ENCODE peak calls at places on chromosomes 13 and 19, in six cellular contexts. One of them, this sample, is unnamed. For H3K4me1 and H3K9me3, the result is how much of the 10 kb centered on the place peaks cover.

GRCh38 chr19:39306075-39306474 is 9.9 kb downstream of the IFNL1 start:
- DNase-seq in hepatocyte: no peak
- DNase-seq in sigmoid colon: no peak
- DNase-seq in psoas muscle: no peak
- DNase-seq in left ventricle myocardium inferior: no peak
- DNase-seq in aorta: no peak
- DNase-seq in this sample: no peak

GRCh38 chr13:44739120-44739519 is 163.0 kb upstream of the TSC22D1 start:
- DNase-seq in left ventricle myocardium inferior: no peak
- DNase-seq in sigmoid colon: no peak
- DNase-seq in psoas muscle: no peak
- DNase-seq in aorta: no peak
- DNase-seq in hepatocyte: no peak
- DNase-seq in this sample: no peak

GRCh38 chr13:60226507-60226906 is 62.8 kb upstream of the DIAPH3 start:
- DNase-seq in hepatocyte: peak
- DNase-seq in psoas muscle: no peak
- DNase-seq in sigmoid colon: no peak
- DNase-seq in aorta: no peak
- DNase-seq in left ventricle myocardium inferior: no peak
- DNase-seq in this sample: no peak

GRCh38 chr13:41127746-41128145 is 4.9 kb downstream of the KBTBD6 start:
- DNase-seq in sigmoid colon: no peak
- DNase-seq in left ventricle myocardium inferior: no peak
- DNase-seq in psoas muscle: no peak
- DNase-seq in hepatocyte: no peak
- DNase-seq in aorta: no peak
- DNase-seq in this sample: no peak

GRCh38 chr13:62309904-62310303 is 894.3 kb upstream of the PCDH20 start:
- DNase-seq in aorta: no peak
- DNase-seq in sigmoid colon: no peak
- DNase-seq in hepatocyte: no peak
- DNase-seq in left ventricle myocardium inferior: no peak
- DNase-seq in psoas muscle: no peak
- DNase-seq in this sample: no peak

GRCh38 chr19:29260477-29261317 is 47.7 kb upstream of the UQCRFS1 start:
- DNase-seq in left ventricle myocardium inferior: no peak
- DNase-seq in aorta: no peak
- DNase-seq in psoas muscle: no peak
- DNase-seq in sigmoid colon: no peak
- DNase-seq in hepatocyte: peak
- DNase-seq in this sample: peak

GRCh38 chr13:26011996-26012688 is 39.7 kb downstream of the SHISA2 start:
- DNase-seq in left ventricle myocardium inferior: no peak
- DNase-seq in hepatocyte: no peak
- DNase-seq in aorta: no peak
- DNase-seq in psoas muscle: no peak
- DNase-seq in sigmoid colon: no peak
- DNase-seq in this sample: peak

GRCh38 chr19:39915101-39915847 is 19.2 kb downstream of the FCGBP start:
- DNase-seq in sigmoid colon: no peak
- DNase-seq in psoas muscle: no peak
- DNase-seq in aorta: no peak
- DNase-seq in left ventricle myocardium inferior: no peak
- DNase-seq in hepatocyte: peak
- DNase-seq in this sample: no peak

GRCh38 chr19:43395561-43395960 is 19.1 kb upstream of the TEX101 start:
- DNase-seq in left ventricle myocardium inferior: no peak
- DNase-seq in hepatocyte: no peak
- DNase-seq in sigmoid colon: no peak
- DNase-seq in psoas muscle: no peak
- DNase-seq in aorta: no peak
- DNase-seq in this sample: no peak

GRCh38 chr19:53432088-53432661 is 391 bp downstream of the ZNF761 start:
- DNase-seq in psoas muscle: peak
- DNase-seq in hepatocyte: peak
- DNase-seq in left ventricle myocardium inferior: peak
- DNase-seq in aorta: peak
- DNase-seq in sigmoid colon: peak
- DNase-seq in this sample: peak

GRCh38 chr13:91291078-91291477 is 56.4 kb upstream of the MIR17HG start:
- DNase-seq in hepatocyte: no peak
- DNase-seq in psoas muscle: no peak
- DNase-seq in sigmoid colon: no peak
- DNase-seq in aorta: no peak
- DNase-seq in left ventricle myocardium inferior: no peak
- DNase-seq in this sample: no peak

GRCh38 chr19:23481043-23481442 is 85.8 kb upstream of the ZNF91 start:
- DNase-seq in hepatocyte: no peak
- DNase-seq in psoas muscle: no peak
- DNase-seq in aorta: no peak
- DNase-seq in left ventricle myocardium inferior: no peak
- DNase-seq in sigmoid colon: no peak
- DNase-seq in this sample: no peak

GRCh38 chr13:38013676-38014075 is 144.1 kb upstream of the TRPC4 start:
- DNase-seq in sigmoid colon: no peak
- DNase-seq in aorta: no peak
- DNase-seq in left ventricle myocardium inferior: no peak
- DNase-seq in psoas muscle: no peak
- DNase-seq in hepatocyte: no peak
- DNase-seq in this sample: no peak

GRCh38 chr13:95834134-95834765 is 157.3 kb downstream of the DNAJC3 start:
- DNase-seq in aorta: peak
- DNase-seq in sigmoid colon: peak
- DNase-seq in psoas muscle: peak
- DNase-seq in hepatocyte: peak
- DNase-seq in left ventricle myocardium inferior: peak
- DNase-seq in this sample: peak

GRCh38 chr19:4780860-4781259 is 10.7 kb upstream of the FEM1A start:
- DNase-seq in aorta: no peak
- DNase-seq in psoas muscle: peak
- DNase-seq in left ventricle myocardium inferior: no peak
- DNase-seq in sigmoid colon: no peak
- DNase-seq in hepatocyte: no peak
- DNase-seq in this sample: no peak

GRCh38 chr13:51643114-51643881 is 59.0 kb downstream of the WDFY2 start:
- DNase-seq in hepatocyte: no peak
- DNase-seq in psoas muscle: no peak
- DNase-seq in left ventricle myocardium inferior: no peak
- DNase-seq in aorta: no peak
- DNase-seq in sigmoid colon: no peak
- DNase-seq in this sample: peak

GRCh38 chr13:69585656-69586055 is 522.0 kb upstream of the ATXN8OS start:
- DNase-seq in sigmoid colon: no peak
- DNase-seq in psoas muscle: no peak
- DNase-seq in aorta: no peak
- DNase-seq in hepatocyte: no peak
- DNase-seq in left ventricle myocardium inferior: no peak
- DNase-seq in this sample: peak

GRCh38 chr19:50836543-50837195 is 3.3 kb upstream of the KLK15 start:
- DNase-seq in psoas muscle: peak
- DNase-seq in hepatocyte: no peak
- DNase-seq in left ventricle myocardium inferior: no peak
- DNase-seq in aorta: no peak
- DNase-seq in sigmoid colon: no peak
- DNase-seq in this sample: no peak

GRCh38 chr13:52411629-52412028 is 5.7 kb upstream of the THSD1 start:
- DNase-seq in aorta: no peak
- DNase-seq in psoas muscle: no peak
- DNase-seq in sigmoid colon: no peak
- DNase-seq in hepatocyte: peak
- DNase-seq in left ventricle myocardium inferior: no peak
- DNase-seq in this sample: no peak

GRCh38 chr19:18046066-18046718 is 38.2 kb downstream of the ARRDC2 start:
- DNase-seq in left ventricle myocardium inferior: no peak
- DNase-seq in hepatocyte: no peak
- DNase-seq in aorta: peak
- DNase-seq in psoas muscle: peak
- DNase-seq in sigmoid colon: no peak
- DNase-seq in this sample: peak

GRCh38 chr13:93248627-93249047 is 22.0 kb downstream of the GPC6 start:
- DNase-seq in left ventricle myocardium inferior: no peak
- DNase-seq in aorta: peak
- DNase-seq in hepatocyte: peak
- DNase-seq in psoas muscle: no peak
- DNase-seq in sigmoid colon: no peak
- DNase-seq in this sample: peak

GRCh38 chr13:95221991-95222732 is 79.1 kb downstream of the ABCC4 start:
- DNase-seq in psoas muscle: no peak
- DNase-seq in sigmoid colon: no peak
- DNase-seq in left ventricle myocardium inferior: no peak
- DNase-seq in hepatocyte: no peak
- DNase-seq in aorta: no peak
- DNase-seq in this sample: no peak

GRCh38 chr19:2230029-2230531 is 6.0 kb downstream of the PLEKHJ1 start:
- DNase-seq in psoas muscle: no peak
- DNase-seq in aorta: no peak
- DNase-seq in hepatocyte: no peak
- DNase-seq in sigmoid colon: no peak
- DNase-seq in left ventricle myocardium inferior: no peak
- DNase-seq in this sample: no peak

GRCh38 chr13:44989941-44990340 is 603 bp downstream of the GPALPP1 start:
- DNase-seq in psoas muscle: no peak
- DNase-seq in hepatocyte: peak
- DNase-seq in sigmoid colon: no peak
- DNase-seq in aorta: no peak
- DNase-seq in left ventricle myocardium inferior: no peak
- DNase-seq in this sample: no peak

GRCh38 chr19:36418287-36419001 is at the start of gene ZFP82:
- DNase-seq in left ventricle myocardium inferior: peak
- DNase-seq in sigmoid colon: peak
- DNase-seq in hepatocyte: peak
- DNase-seq in psoas muscle: peak
- DNase-seq in aorta: peak
- DNase-seq in this sample: peak
- H3K27ac ChIP-seq in left ventricle myocardium inferior: peak
- H3K27ac ChIP-seq in sigmoid colon: peak
- H3K27ac ChIP-seq in hepatocyte: peak
- H3K27ac ChIP-seq in psoas muscle: peak
- H3K27ac ChIP-seq in aorta: peak
- H3K27ac ChIP-seq in this sample: peak

DNA sequence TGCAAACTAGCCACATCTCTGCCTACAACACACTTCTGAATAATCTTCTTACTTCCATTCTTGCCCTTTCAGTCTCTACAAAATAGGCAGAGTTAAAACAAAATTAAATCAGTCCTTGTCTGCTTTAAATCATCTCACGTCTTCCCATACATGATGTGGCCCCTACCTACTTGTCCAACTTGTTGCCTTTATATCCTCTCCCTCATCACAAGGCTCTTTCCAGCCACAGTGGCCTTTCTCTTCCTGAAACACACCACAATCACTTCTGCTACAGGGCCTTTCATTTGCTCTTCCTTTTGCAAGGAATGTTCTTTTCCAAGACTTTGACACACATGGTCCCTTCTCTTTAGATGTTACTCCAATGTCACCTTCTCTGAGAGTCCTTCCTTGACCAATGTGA is 1.7 kb downstream of the RBM26 start:
- DNase-seq in aorta: no peak
- DNase-seq in psoas muscle: no peak
- DNase-seq in left ventricle myocardium inferior: no peak
- DNase-seq in sigmoid colon: no peak
- DNase-seq in hepatocyte: no peak
- DNase-seq in this sample: no peak
- H3K4me1 ChIP-seq in aorta: under half
- H3K4me1 ChIP-seq in psoas muscle: half or more
- H3K4me1 ChIP-seq in left ventricle myocardium inferior: half or more
- H3K4me1 ChIP-seq in sigmoid colon: under half
- H3K4me1 ChIP-seq in hepatocyte: under half
- H3K4me1 ChIP-seq in this sample: under half

DNA sequence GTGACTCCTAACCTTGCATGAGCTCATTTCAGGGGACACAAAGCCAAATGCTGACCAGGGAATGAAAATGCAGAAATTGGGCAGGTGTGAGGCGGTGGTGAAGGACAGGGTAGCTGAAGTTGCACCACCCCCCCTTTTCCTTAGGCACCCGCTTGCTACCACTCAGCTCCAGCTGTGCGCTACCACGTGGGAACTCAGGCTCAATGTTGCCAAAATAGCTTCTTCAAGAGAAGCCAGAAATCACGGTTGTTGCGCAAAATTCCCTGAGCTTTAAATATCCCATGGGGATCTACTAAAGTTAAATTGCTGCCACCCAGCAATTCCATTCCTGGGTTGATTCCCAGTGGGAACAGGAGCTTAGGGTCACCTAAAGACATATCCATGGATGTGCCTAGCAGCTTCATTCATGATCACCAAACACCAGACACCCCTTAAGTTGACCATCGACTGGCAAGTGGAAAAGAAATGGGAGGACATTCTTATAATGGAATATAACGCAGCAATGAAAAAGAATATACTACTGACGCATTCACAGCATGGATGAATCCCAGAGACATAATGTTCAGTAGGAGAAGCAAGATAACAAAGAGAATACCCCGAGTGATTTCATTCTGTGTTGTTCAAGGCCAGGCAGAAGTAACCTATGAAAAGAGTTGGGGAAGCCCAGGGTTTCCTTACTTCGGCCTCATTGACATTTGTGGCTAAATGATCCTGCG is 12.8 kb upstream of the ADGRL1 start:
- DNase-seq in aorta: no peak
- DNase-seq in hepatocyte: no peak
- DNase-seq in sigmoid colon: no peak
- DNase-seq in psoas muscle: no peak
- DNase-seq in left ventricle myocardium inferior: no peak
- DNase-seq in this sample: peak
- H3K9me3 ChIP-seq in aorta: under half
- H3K9me3 ChIP-seq in hepatocyte: under half
- H3K9me3 ChIP-seq in sigmoid colon: under half
- H3K9me3 ChIP-seq in psoas muscle: under half
- H3K9me3 ChIP-seq in left ventricle myocardium inferior: under half
- H3K9me3 ChIP-seq in this sample: under half

GRCh38 chr13:110557082-110557481 is 4.4 kb downstream of the RAB20 start:
- DNase-seq in left ventricle myocardium inferior: no peak
- DNase-seq in psoas muscle: no peak
- DNase-seq in aorta: peak
- DNase-seq in sigmoid colon: peak
- DNase-seq in hepatocyte: no peak
- DNase-seq in this sample: no peak
- H3K27ac ChIP-seq in left ventricle myocardium inferior: no peak
- H3K27ac ChIP-seq in psoas muscle: no peak
- H3K27ac ChIP-seq in aorta: no peak
- H3K27ac ChIP-seq in sigmoid colon: no peak
- H3K27ac ChIP-seq in hepatocyte: peak
- H3K27ac ChIP-seq in this sample: no peak

DNA sequence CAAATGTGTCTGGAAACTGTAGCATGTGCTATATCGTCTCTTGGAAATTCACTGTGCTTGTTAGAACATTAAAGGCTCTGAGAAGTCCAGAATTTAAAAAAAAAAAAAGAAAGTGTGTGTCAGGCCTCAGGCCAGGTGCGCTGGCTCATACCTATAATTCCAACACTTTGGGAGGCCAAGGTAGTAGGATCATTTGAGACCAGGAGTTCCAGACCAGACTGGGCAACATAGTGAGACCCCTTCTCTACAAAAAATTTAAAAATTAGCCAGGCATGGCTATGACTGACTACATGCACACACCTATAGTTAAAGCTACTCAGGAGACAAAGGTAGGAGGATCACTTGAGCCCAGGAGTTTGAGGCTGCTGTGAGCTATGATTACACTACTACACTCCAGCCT is 4.9 kb downstream of the HNRNPUL1 start:
- DNase-seq in aorta: no peak
- DNase-seq in sigmoid colon: no peak
- DNase-seq in left ventricle myocardium inferior: no peak
- DNase-seq in psoas muscle: no peak
- DNase-seq in hepatocyte: no peak
- DNase-seq in this sample: no peak
- H3K4me1 ChIP-seq in aorta: under half
- H3K4me1 ChIP-seq in sigmoid colon: under half
- H3K4me1 ChIP-seq in left ventricle myocardium inferior: under half
- H3K4me1 ChIP-seq in psoas muscle: under half
- H3K4me1 ChIP-seq in hepatocyte: under half
- H3K4me1 ChIP-seq in this sample: under half

GRCh38 chr19:56400485-56400884 is 3.6 kb upstream of the ZNF583 start:
- DNase-seq in aorta: no peak
- DNase-seq in hepatocyte: no peak
- DNase-seq in sigmoid colon: no peak
- DNase-seq in psoas muscle: no peak
- DNase-seq in left ventricle myocardium inferior: no peak
- DNase-seq in this sample: no peak
- H3K9me3 ChIP-seq in aorta: under half
- H3K9me3 ChIP-seq in hepatocyte: under half
- H3K9me3 ChIP-seq in sigmoid colon: under half
- H3K9me3 ChIP-seq in psoas muscle: half or more
- H3K9me3 ChIP-seq in left ventricle myocardium inferior: under half
- H3K9me3 ChIP-seq in this sample: under half